ENCODE peak calls at places on chromosomes 13 and 19, in ten cellular contexts. S is adipocyte, U is neural progenitor cell, O is colonic mucosa, Y is K562, Z is fibroblast of lung, C is IMR-90, W is neuronal stem cell, R is H9, T is mesendoderm. Q is an unnamed sample.

GRCh38 chr19:10289167-10289835 is 451 bp upstream of the ICAM5 start:
- DNase-seq in U (peak), O (peak), S (peak), R (peak), W (no peak), C (peak), Z (peak), Y (peak), T (peak), Q (peak)

GRCh38 chr13:70987043-70987442 is 878.8 kb upstream of the KLHL1 start:
- DNase-seq in W (no peak), R (no peak), U (no peak), C (no peak), Y (no peak), T (no peak), S (no peak), Z (no peak), O (no peak), Q (no peak)

GRCh38 chr13:23146811-23147245 is 34.0 kb upstream of the SGCG start:
- DNase-seq in T (no peak), O (no peak), S (no peak), W (no peak), U (no peak), Y (no peak), C (peak), Z (peak), R (no peak), Q (no peak)

GRCh38 chr13:97434417-97435296 is 688 bp downstream of the RAP2A start:
- DNase-seq in U (no peak), C (peak), O (peak), R (peak), Z (no peak), S (peak), W (peak), Y (no peak), T (peak), Q (peak)

GRCh38 chr19:22144394-22144793 is 52.4 kb downstream of the ZNF676 start:
- DNase-seq in Y (peak), C (peak), W (peak), Z (peak), U (peak), S (no peak), T (peak), R (no peak), O (no peak), Q (no peak)

GRCh38 chr13:101773062-101773461 is 320.6 kb downstream of the ITGBL1 start:
- DNase-seq in O (no peak), Z (no peak), U (no peak), R (no peak), W (no peak), Y (no peak), C (no peak), T (peak), S (peak), Q (no peak)

GRCh38 chr13:81304121-81304659 is 963.3 kb upstream of the SPRY2 start:
- DNase-seq in W (no peak), C (no peak), Y (no peak), U (no peak), Z (no peak), R (no peak), O (no peak), S (peak), T (no peak), Q (peak)

GRCh38 chr19:41868120-41868988 is 8.3 kb downstream of the RPS19 start:
- DNase-seq in C (no peak), O (no peak), Z (no peak), R (no peak), U (no peak), Y (no peak), T (no peak), S (no peak), W (no peak), Q (no peak)

GRCh38 chr13:93745884-93746283 is 519.3 kb downstream of the GPC6 start:
- DNase-seq in W (no peak), Z (peak), C (peak), T (no peak), U (no peak), Y (no peak), O (no peak), R (no peak), S (no peak), Q (no peak)

GRCh38 chr13:100392709-100393630 is 195.6 kb downstream of the GGACT start:
- DNase-seq in Z (peak), T (peak), U (no peak), Y (peak), C (peak), O (peak), W (peak), S (peak), R (peak), Q (peak)

GRCh38 chr13:106794131-106794530 is 226.2 kb upstream of the ARGLU1 start:
- DNase-seq in Z (no peak), T (no peak), R (no peak), O (no peak), U (no peak), Y (no peak), W (no peak), C (no peak), S (peak), Q (no peak)

GRCh38 chr13:106795847-106796246 is 227.9 kb upstream of the ARGLU1 start:
- DNase-seq in Z (no peak), Y (no peak), S (no peak), W (no peak), O (no peak), C (no peak), T (no peak), U (peak), R (peak), Q (no peak)

GRCh38 chr13:106799731-106800335 is 231.9 kb upstream of the ARGLU1 start:
- DNase-seq in U (peak), Y (no peak), S (no peak), C (no peak), O (no peak), Z (no peak), R (no peak), T (no peak), W (no peak), Q (no peak)

GRCh38 chr13:106797081-106797640 is 229.2 kb upstream of the ARGLU1 start:
- DNase-seq in R (no peak), S (no peak), O (no peak), U (no peak), Z (no peak), C (no peak), T (no peak), W (no peak), Y (no peak), Q (no peak)

GRCh38 chr13:106796280-106797047 is 228.5 kb upstream of the ARGLU1 start:
- DNase-seq in Z (no peak), W (peak), R (peak), C (no peak), S (no peak), O (no peak), T (peak), Y (no peak), U (peak), Q (no peak)
- H3K9ac ChIP-seq in Z (no peak), W (no peak), R (peak), C (no peak), S (no peak), O (no peak), T (no peak), Y (no peak), U (no peak), Q (no peak)

DNA sequence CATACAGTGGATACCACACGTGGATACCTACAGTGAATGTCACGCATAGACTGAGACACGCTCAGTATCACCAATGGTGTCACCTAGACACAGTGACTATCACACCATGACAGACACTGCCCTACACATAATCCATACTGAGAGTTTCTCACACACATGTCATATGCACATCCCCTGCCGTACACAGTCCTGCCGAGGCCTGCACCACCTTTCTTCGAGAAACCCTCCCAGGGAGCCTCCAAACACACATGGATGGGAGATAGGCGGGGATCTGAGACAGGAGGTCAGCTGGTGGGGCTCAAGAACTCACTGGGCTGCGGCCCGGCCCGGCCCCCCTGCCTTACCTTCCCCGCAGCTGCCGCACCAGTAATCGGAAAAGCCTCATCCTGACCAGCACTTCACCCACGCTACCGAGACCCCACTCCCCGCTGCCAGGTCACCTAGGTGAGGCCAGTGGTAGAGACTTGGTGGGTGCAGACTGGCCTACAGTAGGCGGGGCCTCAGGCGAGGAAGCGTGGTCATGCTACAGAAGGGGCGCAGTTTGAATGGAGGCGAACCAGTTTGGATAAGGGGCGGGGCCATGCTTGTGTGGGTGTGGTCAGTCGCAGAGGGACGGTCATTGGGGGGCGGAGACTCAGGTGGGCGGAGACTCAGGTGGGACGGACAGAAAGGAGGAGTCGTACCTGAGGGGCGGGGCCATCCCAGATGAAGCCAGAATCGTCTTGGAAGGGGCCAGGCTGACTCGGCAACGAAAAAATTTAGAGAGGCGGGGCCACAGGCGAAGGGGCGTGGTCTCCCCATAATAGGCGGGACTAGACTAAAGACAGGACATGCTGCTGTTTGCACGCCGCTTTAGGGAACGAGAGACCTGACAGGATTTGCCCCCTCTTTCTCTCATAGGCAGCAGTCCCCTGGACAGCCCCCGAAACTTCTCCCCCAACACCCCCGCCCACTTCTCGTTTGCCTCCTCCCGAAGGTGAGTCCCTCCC is 2.1 kb downstream of the MAST1 start:
- DNase-seq in S (peak), W (peak), Z (peak), T (peak), C (peak), O (peak), R (peak), Y (peak), U (peak), Q (peak)
- H3K9ac ChIP-seq in S (no peak), W (peak), Z (no peak), T (peak), C (no peak), O (no peak), R (no peak), Y (peak), U (no peak), Q (no peak)

GRCh38 chr19:46616631-46617322 is 8.1 kb downstream of the PTGIR start:
- DNase-seq in C (peak), R (peak), U (peak), Y (peak), S (peak), W (no peak), Z (peak), O (no peak), T (peak), Q (peak)
- H3K9ac ChIP-seq in C (peak), R (no peak), U (no peak), Y (peak), S (peak), W (no peak), Z (peak), O (peak), T (no peak), Q (no peak)

DNA sequence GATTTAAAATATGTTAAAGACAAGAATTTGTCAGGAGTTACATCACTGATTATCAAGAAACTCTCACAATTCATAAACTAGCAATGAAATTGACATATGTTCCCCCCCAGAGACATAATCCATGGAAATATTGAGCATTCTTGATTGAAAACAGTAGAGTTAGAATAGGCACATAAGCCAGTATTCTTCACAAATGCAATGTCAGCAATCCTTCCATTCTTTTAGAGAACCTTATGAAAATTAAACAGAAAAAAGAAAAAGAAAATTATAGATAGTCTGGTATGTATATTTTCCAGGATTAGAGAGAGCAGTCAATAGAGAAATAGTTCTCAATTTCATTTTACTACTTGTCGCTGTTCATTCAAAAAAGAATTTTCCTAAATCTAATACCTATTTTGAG is 458.4 kb downstream of the EFNB2 start:
- DNase-seq in S (no peak), U (no peak), W (no peak), R (no peak), T (no peak), O (no peak), Y (no peak), Z (no peak), C (no peak), Q (no peak)
- H3K9ac ChIP-seq in S (no peak), U (no peak), W (no peak), R (no peak), T (no peak), O (no peak), Y (no peak), Z (no peak), C (no peak), Q (no peak)

GRCh38 chr13:30738526-30738925 is 3.2 kb downstream of the ALOX5AP start:
- DNase-seq in W (no peak), Z (no peak), C (no peak), S (no peak), O (no peak), T (no peak), R (peak), U (peak), Y (no peak), Q (no peak)
- H3K9ac ChIP-seq in W (no peak), Z (no peak), C (no peak), S (no peak), O (no peak), T (no peak), R (no peak), U (no peak), Y (no peak), Q (no peak)

Q was measured in PC-3.